ENCODE peak calls at places on chromosomes 6 and 20, in six cellular contexts. E, K, O, S, B and A are unnamed samples. For H3K36me3, the result is how much of the 10 kb centered on the place peaks cover.

GRCh38 chr6:75285156-75285639 is 606 bp upstream of the TMEM30A start:
- DNase-seq in E (no peak), K (no peak), O (no peak), S (no peak), B (no peak), A (no peak)

GRCh38 chr6:153170511-153170910 is 39.4 kb upstream of the RGS17 start:
- DNase-seq in E (no peak), K (no peak), O (no peak), S (no peak), B (peak), A (no peak)

GRCh38 chr20:57947421-57948176 is 237.8 kb upstream of the PMEPA1 start:
- DNase-seq in E (no peak), K (no peak), O (no peak), S (no peak), B (no peak), A (no peak)

GRCh38 chr6:137647762-137648412 is 153.7 kb upstream of the OLIG3 start:
- DNase-seq in E (no peak), K (no peak), O (no peak), S (no peak), B (no peak), A (no peak)

GRCh38 chr6:25635886-25636317 is 16.1 kb upstream of the SCGN start:
- DNase-seq in E (no peak), K (no peak), O (no peak), S (no peak), B (no peak), A (no peak)

GRCh38 chr20:35616465-35617396 is 1.1 kb downstream of the SPAG4 start:
- DNase-seq in E (peak), K (peak), O (peak), S (peak), B (peak), A (peak)

GRCh38 chr6:26536571-26537159 is 1.5 kb upstream of the HMGN4 start:
- DNase-seq in E (peak), K (no peak), O (no peak), S (no peak), B (no peak), A (no peak)

GRCh38 chr6:81613606-81614005 is 138.9 kb downstream of the TENT5A start:
- DNase-seq in E (no peak), K (no peak), O (no peak), S (no peak), B (no peak), A (no peak)

GRCh38 chr20:13862245-13862644 is 77.4 kb downstream of the NDUFAF5 start:
- DNase-seq in E (no peak), K (no peak), O (no peak), S (no peak), B (no peak), A (no peak)

GRCh38 chr20:38985603-38986170 is 23.5 kb downstream of the DHX35 start:
- DNase-seq in E (no peak), K (no peak), O (no peak), S (no peak), B (no peak), A (no peak)

GRCh38 chr6:16800942-16801341 is 39.7 kb upstream of the ATXN1 start:
- DNase-seq in E (no peak), K (no peak), O (no peak), S (no peak), B (no peak), A (no peak)

GRCh38 chr6:37314803-37315515 is 38.8 kb upstream of the RNF8 start:
- DNase-seq in E (peak), K (no peak), O (peak), S (peak), B (peak), A (no peak)

GRCh38 chr20:51926670-51927305 is 124.5 kb upstream of the SALL4 start:
- DNase-seq in E (no peak), K (no peak), O (no peak), S (no peak), B (no peak), A (no peak)

GRCh38 chr20:61780066-61780465 is 285.6 kb downstream of the TAF4 start:
- DNase-seq in E (no peak), K (no peak), O (no peak), S (no peak), B (no peak), A (no peak)

GRCh38 chr6:150646228-150646627 is 46.5 kb downstream of the PLEKHG1 start:
- DNase-seq in E (no peak), K (no peak), O (no peak), S (no peak), B (no peak), A (no peak)

GRCh38 chr6:27617700-27618689 is 145.1 kb upstream of the ZNF184 start:
- DNase-seq in E (no peak), K (no peak), O (no peak), S (no peak), B (peak), A (no peak)
- H3K4me3 ChIP-seq in E (no peak), K (peak), O (peak), S (no peak), B (peak), A (peak)

GRCh38 chr6:122449084-122449483 is 22.5 kb downstream of the SERINC1 start:
- DNase-seq in E (no peak), K (no peak), O (no peak), S (no peak), B (no peak), A (no peak)
- H3K36me3 ChIP-seq in E (under half), K (under half), O (half or more), S (under half), B (under half), A (under half)

DNA sequence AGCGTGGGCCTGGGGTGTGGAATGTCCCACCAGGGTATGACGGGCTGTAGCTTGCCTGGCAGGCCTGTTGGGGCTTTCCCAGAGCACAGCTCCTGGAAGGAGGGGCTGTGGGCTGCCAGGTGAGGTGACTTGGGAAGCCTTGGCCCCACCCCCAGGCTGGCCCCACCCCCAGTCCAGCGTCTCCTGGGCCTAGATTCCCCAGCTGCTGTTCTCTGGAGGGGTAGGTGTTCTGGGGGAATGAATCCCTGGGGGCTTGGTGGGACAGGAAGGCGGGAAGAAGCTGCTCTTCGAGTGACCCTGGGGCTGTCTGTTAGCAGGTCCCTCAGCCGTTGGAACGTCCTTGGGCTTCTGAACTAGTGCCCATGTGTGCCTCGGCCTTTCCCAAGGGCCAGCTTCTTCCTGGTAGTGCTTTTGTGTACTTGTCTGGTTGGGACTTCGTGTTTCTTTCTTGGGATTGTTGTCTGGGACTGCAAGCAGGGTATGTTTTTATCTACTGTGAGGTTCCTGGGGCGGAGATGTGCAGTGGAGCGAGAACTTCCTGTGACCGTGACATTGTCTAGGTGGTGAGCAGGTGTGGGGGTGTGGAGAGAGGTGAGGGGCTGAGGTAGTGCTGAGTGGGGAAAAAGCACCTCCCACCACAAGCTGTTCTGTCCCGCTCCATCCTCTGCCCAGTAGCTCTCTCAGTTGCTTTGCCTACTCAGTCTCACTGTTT is 1.4 kb upstream of the DDR1 start:
- DNase-seq in E (peak), K (no peak), O (peak), S (peak), B (peak), A (peak)
- TF ChIP-seq POLR2A in E (peak), K (no peak), O (no peak), S (no peak), B (no peak), A (peak)

DNA sequence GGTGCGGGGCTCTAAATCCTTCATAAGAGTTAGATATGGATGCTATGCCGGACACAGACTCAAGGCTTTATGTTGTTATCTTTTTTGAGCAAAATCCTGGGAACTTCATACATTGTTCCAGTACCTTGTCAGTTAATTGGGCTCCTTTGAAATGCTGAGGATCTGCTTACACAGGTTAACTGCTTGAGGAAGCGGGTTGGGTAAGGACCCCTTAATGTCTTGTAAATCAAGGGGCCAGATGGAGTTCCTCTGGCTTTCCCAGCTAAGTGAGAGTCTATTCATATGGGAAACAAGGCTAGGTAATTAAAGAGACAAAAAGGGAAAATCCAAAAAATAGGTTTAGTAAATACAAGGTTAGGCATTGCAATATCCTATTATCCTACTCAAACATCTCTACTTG is 141.5 kb downstream of the OR2B2 start:
- DNase-seq in E (no peak), K (no peak), O (no peak), S (no peak), B (no peak), A (no peak)
- H3K4me3 ChIP-seq in E (no peak), K (no peak), O (no peak), S (no peak), B (no peak), A (no peak)

DNA sequence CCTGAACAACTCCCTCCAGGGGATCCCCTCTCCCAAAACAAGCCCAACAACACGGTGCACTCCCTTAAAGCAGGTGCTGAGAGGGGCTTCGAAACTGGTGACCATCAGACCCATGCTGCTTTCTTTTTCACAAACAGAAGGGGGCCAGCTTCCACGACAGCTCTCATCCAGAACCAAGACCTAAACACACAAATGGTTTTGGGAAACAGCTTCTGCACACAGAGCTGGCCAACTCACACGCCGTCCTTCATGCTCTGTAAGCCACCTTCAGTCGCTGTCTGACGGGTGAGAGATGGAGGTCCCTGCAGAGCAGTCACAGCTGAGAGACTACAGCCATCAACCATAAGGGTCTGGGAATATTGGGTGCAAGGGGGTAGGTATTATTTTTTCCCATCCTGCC is 76.3 kb downstream of the ZMYND8 start:
- DNase-seq in E (no peak), K (no peak), O (no peak), S (no peak), B (no peak), A (no peak)
- H3K36me3 ChIP-seq in E (under half), K (under half), O (half or more), S (under half), B (under half), A (under half)